ENCODE peak calls at places on chromosome 7, in seven cellular contexts. I, F, X, D, N, C and M are unnamed samples.

GRCh38 chr7:25856056-25856780 is 295.8 kb upstream of the NFE2L3 start:
- ATAC-seq in C (peak), F (no peak), X (peak), N (no peak), I (no peak), D (no peak), M (no peak)

GRCh38 chr7:44535348-44536064 is 5.6 kb downstream of the NPC1L1 start:
- ATAC-seq in I (no peak), D (no peak), F (no peak), N (no peak), C (no peak), X (no peak), M (no peak)

GRCh38 chr7:8176370-8177081 is 85.4 kb downstream of the ICA1 start:
- ATAC-seq in F (peak), X (peak), D (peak), N (peak), C (no peak), I (peak), M (peak)

GRCh38 chr7:106205621-106206222 is 79.1 kb downstream of the NAMPT start:
- ATAC-seq in X (peak), N (no peak), I (no peak), D (no peak), F (no peak), C (no peak), M (peak)

GRCh38 chr7:81925530-81925929 is 155.7 kb upstream of the HGF start:
- ATAC-seq in I (no peak), D (no peak), C (no peak), X (no peak), F (no peak), N (no peak), M (no peak)

GRCh38 chr7:44639701-44640321 is 33.4 kb downstream of the OGDH start:
- ATAC-seq in C (peak), F (peak), X (no peak), I (peak), N (peak), D (peak), M (no peak)

GRCh38 chr7:155405399-155406318 is 52.3 kb upstream of the EN2 start:
- ATAC-seq in F (no peak), X (no peak), N (no peak), D (no peak), C (no peak), I (no peak), M (no peak)

GRCh38 chr7:128775744-128776474 is at the start of gene OPN1SW:
- ATAC-seq in X (no peak), N (no peak), C (no peak), D (no peak), F (no peak), I (no peak), M (no peak)

GRCh38 chr7:69839782-69840181 is 241.5 kb downstream of the AUTS2 start:
- ATAC-seq in F (no peak), D (no peak), C (no peak), I (no peak), X (no peak), N (no peak), M (no peak)

GRCh38 chr7:47725031-47725780 is 143.3 kb upstream of the TNS3 start:
- ATAC-seq in F (no peak), N (no peak), D (no peak), C (no peak), X (no peak), I (no peak), M (no peak)

GRCh38 chr7:101868191-101868950 is 50.9 kb downstream of the CUX1 start:
- ATAC-seq in C (no peak), F (no peak), N (no peak), D (no peak), X (no peak), I (no peak), M (no peak)

GRCh38 chr7:40493609-40494041 is 358.8 kb downstream of the SUGCT start:
- ATAC-seq in X (no peak), N (no peak), C (no peak), D (no peak), I (no peak), F (no peak), M (no peak)

GRCh38 chr7:136900005-136900404 is 31.6 kb downstream of the CHRM2 start:
- ATAC-seq in D (no peak), N (no peak), X (no peak), I (peak), F (no peak), C (no peak), M (no peak)

GRCh38 chr7:573496-574295 is 54.0 kb upstream of the PDGFA start:
- ATAC-seq in F (no peak), I (no peak), D (no peak), X (no peak), C (no peak), N (no peak), M (no peak)

GRCh38 chr7:80147543-80148376 is 13.1 kb downstream of the GNAI1 start:
- ATAC-seq in X (no peak), D (no peak), F (peak), C (no peak), N (no peak), I (no peak), M (no peak)

GRCh38 chr7:47083476-47084250 is 498.2 kb downstream of the TNS3 start:
- ATAC-seq in F (no peak), N (no peak), X (no peak), C (no peak), I (no peak), D (no peak), M (no peak)

GRCh38 chr7:29434405-29434804 is 129.2 kb upstream of the PRR15 start:
- ATAC-seq in C (no peak), N (no peak), D (no peak), I (no peak), X (no peak), F (no peak), M (no peak)

GRCh38 chr7:120441850-120442249 is 168.9 kb downstream of the KCND2 start:
- ATAC-seq in C (no peak), F (no peak), D (no peak), I (no peak), X (no peak), N (no peak), M (no peak)

GRCh38 chr7:27994639-27995038 is 186.0 kb downstream of the JAZF1 start:
- ATAC-seq in I (peak), X (no peak), D (no peak), C (peak), N (no peak), F (peak), M (no peak)

GRCh38 chr7:67267914-67268313 is 271.3 kb downstream of the TYW1 start:
- ATAC-seq in I (no peak), X (no peak), D (no peak), C (no peak), N (no peak), F (peak), M (no peak)

GRCh38 chr7:8668627-8669500 is 235.5 kb downstream of the NXPH1 start:
- ATAC-seq in X (no peak), D (no peak), F (no peak), C (no peak), N (peak), I (no peak), M (no peak)

GRCh38 chr7:94525917-94526316 is 16.3 kb downstream of the CASD1 start:
- ATAC-seq in F (no peak), C (no peak), X (no peak), D (no peak), I (no peak), N (no peak), M (no peak)

GRCh38 chr7:29881724-29882123 is 75.4 kb downstream of the WIPF3 start:
- ATAC-seq in F (no peak), C (no peak), D (no peak), I (no peak), N (no peak), X (no peak), M (no peak)